ENCODE peak calls at places on chromosome X, in four cellular contexts. C is hepatocyte, P is psoas muscle, W is lower lobe of right lung. D is an unnamed sample.

GRCh38 chrX:12115377-12115776 is 22.9 kb upstream of the FRMPD4 start:
- DNase-seq in W (no peak), P (no peak), C (no peak), D (no peak)

GRCh38 chrX:153055827-153056748 is at the start of gene PNMA3:
- DNase-seq in P (peak; percentile 51), C (peak; percentile 68), W (no peak), D (no peak)

GRCh38 chrX:13652256-13653021 is 502 bp upstream of the TCEANC start:
- DNase-seq in W (no peak), C (no peak), P (no peak), D (no peak)

GRCh38 chrX:110322603-110323002 is 4.7 kb upstream of the AMMECR1 start:
- DNase-seq in W (no peak), C (no peak), P (no peak), D (no peak)

GRCh38 chrX:136689441-136689840 is 41.5 kb downstream of the CD40LG start:
- DNase-seq in P (no peak), W (no peak), C (no peak), D (no peak)

GRCh38 chrX:13893826-13894225 is 76.9 kb upstream of the GPM6B start:
- DNase-seq in P (peak; percentile 65), C (no peak), W (no peak), D (no peak)

GRCh38 chrX:123833387-123833786 is 26.5 kb upstream of the XIAP start:
- DNase-seq in C (peak; percentile 69), W (no peak), P (no peak), D (no peak)

GRCh38 chrX:115679460-115679859 is 118.5 kb downstream of the PLS3 start:
- DNase-seq in P (no peak), C (peak; percentile 25), W (no peak), D (no peak)

GRCh38 chrX:147699061-147699460 is 212.7 kb upstream of the FMR1 start:
- DNase-seq in P (no peak), W (no peak), C (no peak), D (no peak)

GRCh38 chrX:149487292-149487691 is 17.8 kb downstream of the IDS start:
- DNase-seq in C (no peak), W (no peak), P (no peak), D (no peak)

GRCh38 chrX:70979136-70979762 is 48.4 kb upstream of the SLC7A3 start:
- DNase-seq in C (peak; percentile 51), P (no peak), W (no peak), D (no peak)

GRCh38 chrX:1380672-1381233 is 11.2 kb downstream of the SLC25A6 start:
- DNase-seq in P (no peak), C (no peak), W (peak; percentile 41), D (no peak)

GRCh38 chrX:70360366-70360765 is 62.7 kb upstream of the GDPD2 start:
- DNase-seq in P (no peak), W (no peak), C (no peak), D (no peak)

GRCh38 chrX:118117069-118117405 is 427 bp upstream of the KLHL13 start:
- DNase-seq in P (no peak), C (no peak), W (peak; percentile 38), D (no peak)

GRCh38 chrX:45622042-45622423 is 421.4 kb upstream of the DIPK2B start:
- DNase-seq in P (no peak), C (no peak), W (no peak), D (no peak)

GRCh38 chrX:48971325-48972213 is at the start of gene KCND1:
- DNase-seq in C (peak; percentile 38), W (no peak), P (peak; percentile 52), D (no peak)

GRCh38 chrX:13029831-13030771 is 14.3 kb downstream of the FAM9C start:
- DNase-seq in C (peak; percentile 72), P (no peak), W (no peak), D (no peak)

GRCh38 chrX:103211012-103211715 is 3.7 kb upstream of the BEX4 start:
- DNase-seq in P (no peak), C (peak; percentile 62), W (no peak), D (no peak)

GRCh38 chrX:134932528-134933217 is 58.1 kb upstream of the SMIM10 start:
- DNase-seq in P (no peak), C (no peak), W (no peak), D (no peak)

GRCh38 chrX:460116-460515 is 73.4 kb upstream of the PPP2R3B start:
- DNase-seq in W (no peak), P (no peak), C (no peak), D (no peak)

GRCh38 chrX:48813605-48814004 is 11.7 kb downstream of the HDAC6 start:
- DNase-seq in C (no peak), P (no peak), W (no peak), D (no peak)

GRCh38 chrX:40297949-40298539 is 200.3 kb upstream of the BCOR start:
- DNase-seq in P (no peak), W (no peak), C (peak; percentile 32), D (no peak)

GRCh38 chrX:40300286-40300890 is 202.6 kb upstream of the BCOR start:
- DNase-seq in C (no peak), P (no peak), W (no peak), D (no peak)

GRCh38 chrX:40298569-40298968 is 200.8 kb upstream of the BCOR start:
- DNase-seq in C (peak; percentile 57), P (no peak), W (no peak), D (no peak)

GRCh38 chrX:40299502-40300118 is 201.9 kb upstream of the BCOR start:
- DNase-seq in C (no peak), W (no peak), P (no peak), D (no peak)

GRCh38 chrX:40299028-40299479 is 201.3 kb upstream of the BCOR start:
- DNase-seq in C (peak; percentile 54), W (no peak), P (no peak), D (no peak)
- TF ChIP-seq CTCF in C (peak; percentile 47), W (no peak), P (no peak), D (no peak)

DNA sequence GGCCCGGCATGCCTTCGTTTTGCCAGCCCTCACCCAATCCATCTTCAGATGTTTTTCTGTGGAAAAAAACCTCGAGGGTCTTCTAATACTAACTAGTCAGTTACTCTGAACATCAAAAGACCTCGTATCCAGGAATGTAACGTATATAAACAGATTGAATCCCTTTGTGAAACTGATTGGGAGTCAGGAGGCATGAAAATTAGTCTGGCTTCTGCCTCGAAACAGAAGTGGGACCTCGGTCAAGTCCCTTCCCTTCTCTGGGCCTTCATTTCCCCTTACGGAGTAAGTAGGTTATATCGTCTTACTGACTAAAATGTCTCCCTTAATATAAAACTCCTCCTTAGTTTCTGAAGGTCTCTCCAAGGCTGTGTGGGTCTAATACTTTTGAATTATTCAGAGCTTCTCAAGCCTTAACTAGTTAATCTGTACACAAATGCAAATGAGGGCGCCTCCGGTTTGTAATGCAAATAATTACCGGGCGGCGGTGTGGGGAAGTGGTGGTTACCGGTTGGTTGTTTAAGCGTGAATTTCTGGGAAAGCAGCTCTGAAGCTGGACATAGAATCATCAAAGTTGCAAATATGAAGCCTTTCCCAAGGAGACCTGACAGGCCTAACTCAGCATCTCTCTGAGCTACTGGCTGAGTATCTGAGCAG is 11.4 kb upstream of the NKRF start:
- DNase-seq in P (no peak), C (no peak), W (no peak), D (no peak)
- H3K4me3 ChIP-seq in P (no peak overlapping the region), C (no peak overlapping the region), W (no peak overlapping the region), D (no peak overlapping the region)

DNA sequence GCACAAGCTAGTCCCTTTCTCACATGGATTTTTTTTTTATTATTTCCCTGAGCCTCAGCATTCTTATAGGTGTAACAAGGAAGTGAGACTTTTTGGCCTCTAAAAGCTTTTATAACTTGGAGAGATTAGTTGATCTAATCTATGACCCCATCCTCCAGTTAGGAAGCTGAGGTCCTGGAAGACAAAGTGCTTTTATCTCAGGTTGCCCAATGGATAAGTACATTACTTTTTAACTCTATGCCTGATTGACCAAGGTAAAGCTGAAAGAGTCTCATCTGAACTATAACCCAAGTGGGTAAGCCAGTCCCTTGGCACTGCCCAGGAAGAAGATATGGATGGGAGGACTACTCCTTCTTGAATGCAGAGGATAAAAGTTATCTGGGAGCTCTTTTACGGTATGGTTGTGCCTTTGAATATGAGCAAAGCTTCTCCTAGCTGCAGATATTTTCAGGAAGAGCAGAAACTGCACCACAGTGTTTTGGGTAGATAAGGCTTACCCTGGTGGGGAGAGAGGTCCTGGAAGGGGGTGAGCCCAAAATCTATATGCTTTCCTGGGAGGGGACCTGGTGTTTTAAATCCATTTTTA is 40.2 kb downstream of the VSIG4 start:
- DNase-seq in C (no peak), W (no peak), P (no peak), D (no peak)
- H3K27ac ChIP-seq in C (no peak overlapping the region), W (no peak overlapping the region), P (no peak overlapping the region), D (no peak overlapping the region)

DNA sequence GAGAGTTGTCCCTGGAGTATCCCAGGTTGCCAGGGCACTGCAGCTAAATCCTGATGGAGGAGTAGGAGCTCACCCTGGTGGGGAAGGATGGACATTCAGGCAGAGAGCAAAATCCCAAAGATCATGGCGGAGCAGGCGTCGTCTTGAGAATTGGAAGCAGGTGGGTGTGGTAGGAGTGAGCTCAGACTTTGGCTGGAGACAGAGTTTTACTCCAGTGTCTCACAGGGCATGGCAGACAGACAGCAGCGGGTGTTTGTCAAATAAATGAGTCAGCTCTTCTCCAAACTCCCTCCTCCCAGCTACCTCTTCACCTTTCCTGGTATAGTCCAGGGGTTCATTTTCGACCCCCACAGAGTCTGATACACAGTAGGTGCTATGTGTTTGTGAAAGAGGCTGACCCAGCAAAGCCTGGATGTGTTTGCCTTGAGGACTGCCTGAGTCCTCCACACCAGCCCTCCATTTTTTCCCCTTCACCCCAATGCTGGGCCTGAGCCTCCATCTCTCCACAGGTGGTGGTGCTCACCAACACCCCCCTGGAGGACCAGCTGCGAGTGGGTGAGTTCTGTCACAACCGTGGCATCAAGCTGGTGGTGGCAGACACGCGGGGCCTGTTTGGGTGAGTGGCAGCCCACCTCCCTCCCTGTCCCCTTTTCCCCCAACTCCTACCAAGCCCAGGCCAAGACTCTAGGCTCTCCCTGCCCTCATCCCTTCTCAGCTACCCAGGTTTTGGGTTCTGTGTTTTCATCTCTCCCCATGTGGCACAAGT is 6.9 kb downstream of the UBA1 start:
- DNase-seq in W (no peak), C (peak; percentile 55), P (peak; percentile 75), D (no peak)
- TF ChIP-seq CTCF in W (no peak), C (no peak), P (peak; percentile 31), D (no peak)

GRCh38 chrX:79623098-79623762 is 256.1 kb upstream of the ITM2A start:
- DNase-seq in P (no peak), W (no peak), C (no peak), D (no peak)
- H3K4me3 ChIP-seq in P (no peak overlapping the region), W (no peak overlapping the region), C (no peak overlapping the region), D (no peak overlapping the region)